ENCODE peak calls at places on chromosomes 7 and 10, in six cellular contexts. H is pancreas; Y is fibroblast of lung; P is right atrium auricular region; J is WTC11; I is activated CD8-positive, alpha-beta memory T cell treated with anti-CD3 and anti-CD28 coated beads, Interleukin-2, amount 50 U/mL, for 48 hours. V is an unnamed sample.

GRCh38 chr10:5873515-5873995 is 16.1 kb downstream of the ANKRD16 start:
- DNase-seq in H (no peak), I (peak), J (peak), Y (peak), P (peak), V (peak)

GRCh38 chr10:101614957-101615759 is 27.0 kb downstream of the DPCD start:
- DNase-seq in P (no peak), J (peak), H (no peak), I (no peak), Y (no peak), V (no peak)

GRCh38 chr7:44750921-44751571 is 2.4 kb downstream of the ZMIZ2 start:
- DNase-seq in I (no peak), Y (peak), H (no peak), J (no peak), P (no peak), V (no peak)

GRCh38 chr7:150408393-150409299 is 29.5 kb downstream of the ZNF775 start:
- DNase-seq in J (no peak), P (no peak), Y (no peak), H (no peak), I (no peak), V (no peak)

GRCh38 chr7:22586101-22586805 is 86.3 kb upstream of the STEAP1B start:
- DNase-seq in I (no peak), J (no peak), P (no peak), H (no peak), Y (peak), V (no peak)

GRCh38 chr7:24039991-24040390 is 244.0 kb upstream of the NPY start:
- DNase-seq in I (no peak), Y (no peak), P (no peak), J (no peak), H (no peak), V (no peak)

GRCh38 chr7:89002942-89003618 is 207.5 kb upstream of the TEX47 start:
- DNase-seq in P (no peak), Y (no peak), I (no peak), H (no peak), J (no peak), V (no peak)

GRCh38 chr7:108000875-108001758 is 1.8 kb downstream of the LAMB1 start:
- DNase-seq in Y (peak), I (no peak), J (peak), H (peak), P (no peak), V (peak)

GRCh38 chr7:41029072-41029492 is 673.8 kb downstream of the INHBA start:
- DNase-seq in J (no peak), I (no peak), Y (peak), P (no peak), H (no peak), V (no peak)

GRCh38 chr10:62894156-62894555 is 78.0 kb upstream of the EGR2 start:
- DNase-seq in I (no peak), P (no peak), Y (no peak), J (no peak), H (no peak), V (no peak)

GRCh38 chr7:80154656-80155325 is 20.2 kb downstream of the GNAI1 start:
- DNase-seq in Y (no peak), I (no peak), H (no peak), P (no peak), J (no peak), V (no peak)

GRCh38 chr7:159207398-159207797 is 62.7 kb upstream of the VIPR2 start:
- DNase-seq in J (no peak), I (no peak), P (no peak), H (no peak), Y (no peak), V (no peak)

GRCh38 chr7:68706291-68706690 is 892.0 kb upstream of the AUTS2 start:
- DNase-seq in I (no peak), H (no peak), J (no peak), Y (peak), P (no peak), V (no peak)

GRCh38 chr10:44576715-44577191 is 191.9 kb upstream of the CXCL12 start:
- DNase-seq in J (no peak), Y (no peak), I (no peak), H (no peak), P (no peak), V (no peak)

GRCh38 chr7:71746004-71746403 is 614.1 kb downstream of the GALNT17 start:
- DNase-seq in H (no peak), J (no peak), P (no peak), Y (no peak), I (no peak), V (no peak)

GRCh38 chr7:104979167-104979841 is 34.7 kb upstream of the KMT2E start:
- DNase-seq in Y (peak), J (peak), H (no peak), I (no peak), P (no peak), V (no peak)

GRCh38 chr7:142158741-142159496 is 47.4 kb downstream of the MGAM2 start:
- DNase-seq in H (no peak), I (no peak), Y (no peak), P (no peak), J (no peak), V (no peak)

GRCh38 chr7:43314379-43315158 is 202.1 kb downstream of the HECW1 start:
- DNase-seq in Y (no peak), I (peak), P (no peak), H (no peak), J (no peak), V (no peak)

GRCh38 chr7:158067931-158068482 is 519.6 kb downstream of the PTPRN2 start:
- DNase-seq in I (no peak), P (no peak), J (no peak), H (no peak), Y (no peak), V (no peak)

V was measured in ecto neural progenitor cell.